ENCODE peak calls at places on chromosomes 7 and 10, in six cellular contexts. One of them, this sample, is unnamed.

GRCh38 chr10:60739581-60739980 is 38.7 kb upstream of the CDK1 start:
- DNase-seq in nucleus accumbens: no peak
- DNase-seq in stimulated activated CD8-positive, alpha-beta memory T cell treated with anti-CD3 and anti-CD28 coated beads, Interleukin-4, amount 100 ng/mL, for 48 hours: no peak
- DNase-seq in NCI-H1105: no peak
- DNase-seq in endothelial cell: no peak
- DNase-seq in amygdala: no peak
- DNase-seq in this sample: no peak

GRCh38 chr7:107643407-107643806 is 17.2 kb upstream of the SLC26A4 start:
- DNase-seq in nucleus accumbens: no peak
- DNase-seq in endothelial cell: no peak
- DNase-seq in amygdala: no peak
- DNase-seq in stimulated activated CD8-positive, alpha-beta memory T cell treated with anti-CD3 and anti-CD28 coated beads, Interleukin-4, amount 100 ng/mL, for 48 hours: no peak
- DNase-seq in NCI-H1105: no peak
- DNase-seq in this sample: no peak

GRCh38 chr7:140061607-140061930 is 1.2 kb downstream of the PARP12 start:
- DNase-seq in stimulated activated CD8-positive, alpha-beta memory T cell treated with anti-CD3 and anti-CD28 coated beads, Interleukin-4, amount 100 ng/mL, for 48 hours: no peak
- DNase-seq in nucleus accumbens: no peak
- DNase-seq in NCI-H1105: no peak
- DNase-seq in endothelial cell: no peak
- DNase-seq in amygdala: no peak
- DNase-seq in this sample: no peak

GRCh38 chr7:133683182-133683454 is 430.2 kb downstream of the EXOC4 start:
- DNase-seq in endothelial cell: no peak
- DNase-seq in nucleus accumbens: no peak
- DNase-seq in amygdala: no peak
- DNase-seq in NCI-H1105: no peak
- DNase-seq in stimulated activated CD8-positive, alpha-beta memory T cell treated with anti-CD3 and anti-CD28 coated beads, Interleukin-4, amount 100 ng/mL, for 48 hours: no peak
- DNase-seq in this sample: no peak

GRCh38 chr10:86856156-86856555 is 99.7 kb downstream of the BMPR1A start:
- DNase-seq in amygdala: no peak
- DNase-seq in endothelial cell: no peak
- DNase-seq in nucleus accumbens: no peak
- DNase-seq in stimulated activated CD8-positive, alpha-beta memory T cell treated with anti-CD3 and anti-CD28 coated beads, Interleukin-4, amount 100 ng/mL, for 48 hours: no peak
- DNase-seq in NCI-H1105: no peak
- DNase-seq in this sample: no peak

GRCh38 chr7:151440799-151441443 is 980 bp upstream of the CRYGN start:
- DNase-seq in nucleus accumbens: no peak
- DNase-seq in NCI-H1105: no peak
- DNase-seq in stimulated activated CD8-positive, alpha-beta memory T cell treated with anti-CD3 and anti-CD28 coated beads, Interleukin-4, amount 100 ng/mL, for 48 hours: no peak
- DNase-seq in amygdala: no peak
- DNase-seq in endothelial cell: no peak
- DNase-seq in this sample: peak

GRCh38 chr10:48881937-48882336 is 57.7 kb downstream of the LRRC18 start:
- DNase-seq in amygdala: no peak
- DNase-seq in nucleus accumbens: no peak
- DNase-seq in NCI-H1105: no peak
- DNase-seq in endothelial cell: no peak
- DNase-seq in stimulated activated CD8-positive, alpha-beta memory T cell treated with anti-CD3 and anti-CD28 coated beads, Interleukin-4, amount 100 ng/mL, for 48 hours: no peak
- DNase-seq in this sample: no peak

GRCh38 chr7:47714669-47715607 is 133.0 kb upstream of the TNS3 start:
- DNase-seq in NCI-H1105: no peak
- DNase-seq in endothelial cell: no peak
- DNase-seq in nucleus accumbens: no peak
- DNase-seq in stimulated activated CD8-positive, alpha-beta memory T cell treated with anti-CD3 and anti-CD28 coated beads, Interleukin-4, amount 100 ng/mL, for 48 hours: no peak
- DNase-seq in amygdala: no peak
- DNase-seq in this sample: no peak

GRCh38 chr7:80428161-80429054 is 83.5 kb downstream of the GNAT3 start:
- DNase-seq in stimulated activated CD8-positive, alpha-beta memory T cell treated with anti-CD3 and anti-CD28 coated beads, Interleukin-4, amount 100 ng/mL, for 48 hours: no peak
- DNase-seq in nucleus accumbens: peak
- DNase-seq in amygdala: no peak
- DNase-seq in NCI-H1105: peak
- DNase-seq in endothelial cell: peak
- DNase-seq in this sample: no peak

GRCh38 chr10:98246911-98247820 is 20.8 kb downstream of the LOXL4 start:
- DNase-seq in nucleus accumbens: no peak
- DNase-seq in stimulated activated CD8-positive, alpha-beta memory T cell treated with anti-CD3 and anti-CD28 coated beads, Interleukin-4, amount 100 ng/mL, for 48 hours: no peak
- DNase-seq in NCI-H1105: no peak
- DNase-seq in amygdala: no peak
- DNase-seq in endothelial cell: no peak
- DNase-seq in this sample: no peak

This sample was measured in sigmoid colon.